ENCODE peak calls at places on chromosomes 16 and 17, in nine cellular contexts. R is PC-3; N is A549; A is neuronal stem cell; S is activated T-helper 1 cell treated with anti-CD3 and anti-CD28 coated beads, Interleukin-12 subunit alpha, Interleukin-12 subunit beta, Interleukin-2, Interleukin-4 antibody, amounts not matched to agents 30 ng/mL and 10 ng/mL and 1 ng/mL, durations not matched to agents 14 hours and 24 hours and 36 hours; U is esophagus muscularis mucosa; Z is sigmoid colon; Q is stimulated activated CD8-positive, alpha-beta memory T cell treated with anti-CD3 and anti-CD28 coated beads, Interleukin-15, amount 100 ng/mL, for 4 hours; G is left ventricle myocardium inferior. K is an unnamed sample.

GRCh38 chr16:80570106-80570478 is 29.3 kb downstream of the DYNLRB2 start:
- DNase-seq in R (peak; percentile 74), Z (no peak), Q (no peak), U (no peak), N (no peak), S (peak; percentile 24), G (no peak), A (no peak), K (no peak)

GRCh38 chr16:83720981-83721380 is 86.8 kb upstream of the HSBP1 start:
- DNase-seq in Q (no peak), Z (no peak), G (no peak), U (no peak), S (no peak), R (no peak), A (no peak), N (no peak), K (no peak)

GRCh38 chr17:69468211-69468610 is 53.7 kb downstream of the MAP2K6 start:
- DNase-seq in S (no peak), U (no peak), Z (no peak), R (peak; percentile 68), A (no peak), N (no peak), G (no peak), Q (no peak), K (no peak)

GRCh38 chr16:50688083-50688482 is 5.3 kb upstream of the NOD2 start:
- DNase-seq in G (no peak), R (no peak), U (no peak), S (no peak), Z (no peak), Q (no peak), A (no peak), N (no peak), K (no peak)

GRCh38 chr17:1769826-1770477 is 8.1 kb downstream of the SERPINF1 start:
- DNase-seq in U (no peak), S (no peak), Q (no peak), Z (no peak), G (no peak), N (peak; percentile 61), R (peak; percentile 17), A (no peak), K (no peak)

GRCh38 chr16:78950768-78951167 is 649.8 kb downstream of the MAF start:
- DNase-seq in Q (no peak), U (no peak), G (no peak), N (no peak), A (no peak), Z (no peak), R (no peak), S (no peak), K (no peak)

GRCh38 chr17:10729334-10730193 is at the start of gene TMEM220:
- DNase-seq in Q (peak; percentile 36), N (peak; percentile 48), S (peak; percentile 10), U (peak; percentile 94), G (peak; percentile 86), A (peak; percentile 66), R (peak; percentile 60), Z (peak; percentile 94), K (no peak)

GRCh38 chr17:45425125-45425983 is 7.3 kb downstream of the ARHGAP27 start:
- DNase-seq in S (no peak), A (no peak), Z (no peak), U (no peak), G (peak; percentile 61), N (peak; percentile 97), R (peak; percentile 99), Q (no peak), K (no peak)

GRCh38 chr16:9437115-9437514 is 345.7 kb downstream of the HAPSTR1 start:
- DNase-seq in U (no peak), N (no peak), R (peak; percentile 2), S (no peak), A (no peak), Q (no peak), G (no peak), Z (no peak), K (no peak)

GRCh38 chr16:14286381-14287230 is 215.5 kb downstream of the MRTFB start:
- DNase-seq in S (peak; percentile 16), G (no peak), Q (no peak), R (no peak), A (no peak), U (no peak), N (no peak), Z (no peak), K (no peak)